ENCODE peak calls at places on chromosomes 5 and 9, in six cellular contexts. E is neural progenitor cell, B is GM23248, K is hepatocyte, H is fibroblast of lung, A is endothelial cell of umbilical vein. D is an unnamed sample. For H3K4me1, the result is how much of the 10 kb centered on the place peaks cover.

GRCh38 chr9:135468866-135469521 is 10.6 kb upstream of the PPP1R26 start:
- DNase-seq in E (no peak), A (no peak), K (no peak), H (peak), B (peak), D (no peak)

GRCh38 chr5:88684136-88684500 is 198.9 kb downstream of the MEF2C start:
- DNase-seq in A (no peak), H (no peak), B (no peak), E (no peak), K (no peak), D (no peak)

GRCh38 chr9:108637340-108637739 is 218.4 kb downstream of the ACTL7B start:
- DNase-seq in H (no peak), K (no peak), A (no peak), E (peak), B (no peak), D (no peak)

GRCh38 chr5:159402328-159402727 is 72.0 kb upstream of the IL12B start:
- DNase-seq in E (no peak), B (no peak), K (no peak), H (no peak), A (no peak), D (peak)

GRCh38 chr9:101269596-101270324 is 115.0 kb downstream of the BAAT start:
- DNase-seq in K (no peak), A (no peak), E (peak), B (no peak), H (no peak), D (no peak)

GRCh38 chr5:158874814-158875213 is 224.9 kb downstream of the EBF1 start:
- DNase-seq in B (peak), K (no peak), A (no peak), H (no peak), E (no peak), D (no peak)

GRCh38 chr9:110942522-110942921 is 95.7 kb downstream of the LPAR1 start:
- DNase-seq in E (no peak), H (no peak), B (peak), A (no peak), K (no peak), D (peak)

GRCh38 chr9:115591584-115591984 is 473.6 kb upstream of the TNC start:
- DNase-seq in A (peak), B (peak), H (peak), K (peak), E (peak), D (peak)

GRCh38 chr5:169394371-169394770 is 93.4 kb upstream of the SLIT3 start:
- DNase-seq in E (no peak), K (no peak), A (no peak), H (no peak), B (no peak), D (no peak)

GRCh38 chr5:146221234-146221633 is 17.8 kb downstream of the RBM27 start:
- DNase-seq in H (no peak), E (no peak), K (no peak), A (no peak), B (no peak), D (no peak)

GRCh38 chr9:91541744-91542143 is 118.1 kb upstream of the NFIL3 start:
- DNase-seq in H (peak), K (no peak), B (peak), E (no peak), A (no peak), D (peak)

GRCh38 chr5:132030610-132031009 is 19.2 kb upstream of the ACSL6 start:
- DNase-seq in H (no peak), K (no peak), E (no peak), B (no peak), A (no peak), D (no peak)

GRCh38 chr9:131107760-131108159 is 11.4 kb downstream of the AIF1L start:
- DNase-seq in B (no peak), H (no peak), E (no peak), K (no peak), A (no peak), D (no peak)

DNA sequence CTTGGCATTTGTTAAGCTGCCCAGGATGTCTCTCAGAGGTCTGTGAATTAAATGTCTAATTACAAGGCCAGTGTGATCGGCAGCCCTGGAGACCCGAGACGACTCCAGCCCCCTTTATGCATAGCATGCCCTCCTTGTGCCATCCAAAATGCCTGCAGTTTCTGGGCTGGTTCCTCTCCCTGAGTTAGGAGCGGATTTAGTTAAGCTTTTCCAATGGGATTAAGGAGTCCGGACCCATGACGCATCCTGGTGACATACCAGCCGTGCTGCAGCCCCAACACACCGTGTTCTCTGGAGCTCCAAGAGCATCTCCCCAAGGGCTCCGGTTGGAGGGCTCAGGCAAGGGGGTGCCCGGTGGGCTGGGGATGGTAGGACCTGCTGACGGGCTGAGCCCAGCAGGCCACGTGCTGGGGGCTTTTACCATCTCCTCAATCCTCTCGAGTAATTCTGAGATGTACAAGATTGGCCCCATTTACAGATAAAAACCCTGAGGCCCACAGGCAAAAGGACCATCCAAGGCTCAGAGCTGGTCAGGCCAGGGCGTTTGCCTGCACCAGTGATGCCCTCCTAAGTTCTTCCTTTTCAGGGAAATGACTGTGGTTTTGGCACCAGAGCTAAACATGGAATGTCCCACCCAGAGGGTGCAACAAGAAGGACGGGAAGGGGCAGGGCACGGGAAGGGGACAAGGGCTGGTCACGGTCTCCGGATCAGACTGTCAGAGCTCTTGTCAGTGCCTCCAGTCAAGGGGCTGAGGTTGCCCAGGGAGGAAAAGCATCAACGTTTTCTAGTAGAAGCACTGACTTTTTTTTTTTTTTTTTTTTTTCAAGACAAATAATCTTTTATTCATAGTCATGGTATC is 82.6 kb upstream of the PHYKPL start:
- DNase-seq in E (no peak), A (no peak), K (no peak), H (no peak), B (no peak), D (no peak)
- H3K4me2 ChIP-seq in E (no peak), A (no peak), K (no peak), H (no peak), B (no peak), D (no peak)

GRCh38 chr5:123091988-123092583 is 3.0 kb downstream of the PRDM6 start:
- DNase-seq in H (peak), E (peak), A (no peak), B (no peak), K (no peak), D (no peak)

GRCh38 chr5:123093279-123094226 is 4.5 kb downstream of the PRDM6 start:
- DNase-seq in B (no peak), H (peak), E (peak), A (no peak), K (peak), D (no peak)

GRCh38 chr5:123091258-123091987 is 2.4 kb downstream of the PRDM6 start:
- DNase-seq in E (no peak), A (peak), H (peak), K (no peak), B (no peak), D (no peak)

GRCh38 chr5:123094227-123094918 is 5.3 kb downstream of the PRDM6 start:
- DNase-seq in B (no peak), E (peak), K (peak), A (no peak), H (peak), D (no peak)

GRCh38 chr5:123092696-123093095 is 3.7 kb downstream of the PRDM6 start:
- DNase-seq in B (no peak), E (peak), A (peak), K (no peak), H (peak), D (no peak)
- TF ChIP-seq EZH2 in B (no peak), E (no peak), A (no peak), K (no peak), H (no peak), D (no peak)

DNA sequence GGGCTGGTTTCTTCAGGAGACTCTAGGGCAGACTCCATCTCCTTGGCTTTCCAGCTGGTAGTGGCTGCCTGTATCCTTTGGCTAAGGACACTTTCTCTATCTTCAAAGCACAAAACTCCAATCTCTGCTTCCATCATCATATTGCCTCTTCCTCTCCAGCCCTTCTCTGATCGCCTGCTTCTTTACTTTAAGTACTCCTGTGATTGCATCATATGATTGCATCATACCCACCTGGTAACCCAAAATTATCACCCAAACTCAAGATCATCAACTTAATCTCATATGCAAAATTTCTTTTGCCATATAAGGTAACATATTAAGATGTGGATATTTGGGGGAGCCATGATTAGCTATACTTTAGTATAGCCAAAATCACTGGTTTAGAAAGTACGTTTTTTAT is 1092.6 kb upstream of the CDH6 start:
- DNase-seq in A (no peak), E (no peak), H (no peak), K (no peak), B (no peak), D (no peak)
- H3K4me1 ChIP-seq in A (under half), E (under half), H (under half), K (under half), B (under half), D (under half)

DNA sequence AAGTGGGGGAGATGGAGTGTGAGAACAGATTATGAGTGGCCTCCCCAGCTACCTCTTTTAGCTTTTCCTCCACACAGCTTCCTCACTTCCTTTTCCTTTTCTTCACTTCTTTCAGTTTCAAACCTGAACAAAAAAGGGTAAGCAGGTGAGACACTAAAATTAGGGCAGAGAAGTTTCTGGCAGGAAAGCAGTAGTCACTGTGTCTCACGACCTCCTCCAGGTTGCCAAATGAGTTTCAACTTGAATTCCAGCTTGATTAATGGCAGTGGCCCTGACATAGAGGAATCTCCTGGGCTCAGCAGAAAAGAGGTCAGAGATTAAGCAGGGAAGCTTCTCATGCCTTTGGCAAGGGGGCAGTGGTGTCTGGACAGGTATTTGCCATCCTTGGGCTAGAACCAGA is 63.7 kb upstream of the SPINK5 start:
- DNase-seq in E (no peak), K (no peak), H (no peak), B (no peak), A (no peak), D (no peak)
- H3K4me2 ChIP-seq in E (no peak), K (no peak), H (no peak), B (no peak), A (no peak), D (no peak)

GRCh38 chr5:173247050-173247449 is 12.0 kb upstream of the NKX2-5 start:
- DNase-seq in E (no peak), K (no peak), B (no peak), A (no peak), H (no peak), D (no peak)

GRCh38 chr5:173243808-173244305 is 8.9 kb upstream of the NKX2-5 start:
- DNase-seq in B (no peak), E (peak), K (no peak), H (no peak), A (no peak), D (no peak)

GRCh38 chr5:173247504-173247903 is 12.5 kb upstream of the NKX2-5 start:
- DNase-seq in K (no peak), A (no peak), E (no peak), H (no peak), B (no peak), D (no peak)

GRCh38 chr5:173246135-173246495 is 11.1 kb upstream of the NKX2-5 start:
- DNase-seq in H (no peak), K (no peak), E (no peak), A (no peak), B (no peak), D (no peak)

DNA sequence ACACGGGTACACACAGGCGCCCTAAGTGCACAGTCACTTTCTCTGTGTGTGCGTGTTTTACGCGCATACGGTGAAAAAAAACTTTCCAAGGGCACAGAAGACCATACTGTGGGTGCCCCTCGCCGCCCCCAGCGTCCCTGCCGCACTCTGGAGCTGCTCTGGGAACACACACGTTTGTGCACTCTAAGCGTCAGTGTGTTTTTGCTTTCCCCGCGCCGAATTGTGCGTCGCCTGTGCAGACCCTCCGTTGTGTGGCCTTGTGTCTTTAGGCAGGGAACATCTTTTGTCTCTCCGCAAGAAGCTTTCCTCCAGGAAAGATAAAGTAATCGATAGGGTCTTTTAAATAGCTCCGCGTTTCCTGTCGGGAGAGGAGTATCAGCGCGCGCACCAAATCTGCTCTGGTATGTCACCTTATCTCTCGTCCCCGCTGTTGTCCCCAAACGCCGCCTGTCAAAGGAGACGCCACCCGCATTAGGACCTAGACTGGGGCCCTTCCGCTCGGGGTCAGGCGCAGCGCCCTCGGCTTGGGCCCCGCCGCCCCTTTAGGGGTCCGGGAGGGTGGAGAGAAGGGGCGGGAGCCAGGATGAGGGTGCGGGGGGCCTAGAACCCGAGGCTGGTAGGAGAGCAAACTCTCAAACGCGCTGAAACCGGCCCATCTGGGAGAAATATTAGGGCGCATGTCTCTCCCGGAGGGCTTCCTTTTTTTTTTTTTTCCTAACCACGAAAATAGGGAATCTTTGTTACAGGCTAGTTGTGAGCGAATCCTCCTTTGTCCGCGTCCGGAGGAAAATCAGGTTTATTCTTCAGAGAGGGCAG is 10.5 kb upstream of the NKX2-5 start:
- DNase-seq in B (no peak), H (no peak), E (peak), A (no peak), K (no peak), D (no peak)
- TF ChIP-seq EZH2 in B (no peak), H (peak), E (peak), A (peak), K (peak), D (peak)

D was measured in astrocyte.